ENCODE peak calls at places on chromosomes 3 and 15, in four cellular contexts. L is nephron progenitor cell; Z is T-helper 22 cell; Q is CD8-positive, alpha-beta memory T cell. G is an unnamed sample.

GRCh38 chr15:63221346-63221745 is 31.9 kb downstream of the RAB8B start:
- DNase-seq in L (no peak), Z (no peak), Q (no peak), G (no peak)

GRCh38 chr3:24060055-24060454 is 115.0 kb downstream of the NR1D2 start:
- DNase-seq in L (no peak), Z (no peak), Q (no peak), G (no peak)

GRCh38 chr15:58396181-58396580 is 35.6 kb upstream of the LIPC start:
- DNase-seq in L (no peak), Z (no peak), Q (no peak), G (no peak)

GRCh38 chr3:134371542-134372324 is 2.5 kb downstream of the AMOTL2 start:
- DNase-seq in L (no peak), Z (no peak), Q (no peak), G (no peak)

GRCh38 chr3:38020342-38020726 is 9.1 kb downstream of the PLCD1 start:
- DNase-seq in L (no peak), Z (no peak), Q (no peak), G (no peak)

GRCh38 chr15:25801586-25802284 is 61.4 kb downstream of the ATP10A start:
- DNase-seq in L (no peak), Z (no peak), Q (no peak), G (no peak)

GRCh38 chr15:76058714-76059319 is 968 bp upstream of the TMEM266 start:
- DNase-seq in L (peak), Z (no peak), Q (no peak), G (peak)

GRCh38 chr3:155946178-155946577 is 75.7 kb downstream of the GMPS start:
- DNase-seq in L (no peak), Z (no peak), Q (no peak), G (no peak)

GRCh38 chr3:68057637-68058320 is 403.4 kb upstream of the SUCLG2 start:
- DNase-seq in L (no peak), Z (peak), Q (peak), G (no peak)

GRCh38 chr15:74845208-74845568 is 2.2 kb upstream of the ULK3 start:
- DNase-seq in L (no peak), Z (no peak), Q (peak), G (no peak)

GRCh38 chr15:23954931-23955330 is 267.8 kb upstream of the NDN start:
- DNase-seq in L (no peak), Z (no peak), Q (no peak), G (no peak)

GRCh38 chr3:195522254-195523023 is 20.7 kb downstream of the PPP1R2 start:
- DNase-seq in L (peak), Z (no peak), Q (no peak), G (no peak)

GRCh38 chr15:69414702-69415161 is 583 bp downstream of the KIF23 start:
- DNase-seq in L (peak), Z (no peak), Q (no peak), G (peak)

GRCh38 chr3:62562017-62562416 is 188.7 kb upstream of the FEZF2 start:
- DNase-seq in L (no peak), Z (no peak), Q (no peak), G (no peak)

GRCh38 chr3:99686955-99687612 is 48.7 kb downstream of the COL8A1 start:
- DNase-seq in L (peak), Z (no peak), Q (no peak), G (peak)

GRCh38 chr3:148021400-148021799 is 612.2 kb downstream of the ZIC1 start:
- DNase-seq in L (no peak), Z (no peak), Q (no peak), G (no peak)

GRCh38 chr3:157493627-157494550 is 9.3 kb downstream of the VEPH1 start:
- DNase-seq in L (no peak), Z (no peak), Q (no peak), G (peak)

GRCh38 chr15:74384566-74385441 is 17.4 kb upstream of the CYP11A1 start:
- DNase-seq in L (no peak), Z (peak), Q (peak), G (no peak)

GRCh38 chr3:134236505-134236904 is 14.2 kb downstream of the RYK start:
- DNase-seq in L (no peak), Z (no peak), Q (no peak), G (no peak)

GRCh38 chr3:20185364-20185732 is 658 bp downstream of the SGO1 start:
- DNase-seq in L (peak), Z (no peak), Q (no peak), G (peak)

GRCh38 chr3:38108649-38109579 is 28.0 kb downstream of the ACAA1 start:
- DNase-seq in L (no peak), Z (no peak), Q (no peak), G (no peak)

GRCh38 chr15:40054746-40055575 is 16.0 kb upstream of the SRP14 start:
- DNase-seq in L (peak), Z (no peak), Q (no peak), G (no peak)

GRCh38 chr3:141368062-141368924 is at the start of gene ZBTB38:
- DNase-seq in L (peak), Z (no peak), Q (no peak), G (peak)

GRCh38 chr3:38119802-38120689 is 16.9 kb downstream of the ACAA1 start:
- DNase-seq in L (no peak), Z (no peak), Q (no peak), G (no peak)

GRCh38 chr3:54967586-54968244 is 39.9 kb upstream of the LRTM1 start:
- DNase-seq in L (no peak), Z (no peak), Q (no peak), G (no peak)

GRCh38 chr3:47817609-47818008 is 14.7 kb downstream of the DHX30 start:
- DNase-seq in L (no peak), Z (no peak), Q (no peak), G (no peak)

GRCh38 chr3:188207941-188208750 is 54.2 kb downstream of the LPP start:
- DNase-seq in L (no peak), Z (no peak), Q (no peak), G (no peak)

GRCh38 chr3:8441969-8442559 is 59.6 kb upstream of the LMCD1 start:
- DNase-seq in L (peak), Z (no peak), Q (no peak), G (peak)

G was measured in HEK293T.